ENCODE peak calls at places on chromosomes 13 and 19, in five cellular contexts. I is M059J, Z is esophagus muscularis mucosa, X is T-helper 22 cell, A is psoas muscle. T is an unnamed sample.

GRCh38 chr19:19606021-19606420 is 12.5 kb downstream of the PBX4 start:
- DNase-seq in I (peak), Z (no peak), X (peak), A (no peak), T (no peak)

GRCh38 chr19:31960474-31960873 is 384.9 kb upstream of the ZNF507 start:
- DNase-seq in I (no peak), Z (no peak), X (no peak), A (no peak), T (no peak)

GRCh38 chr13:46160474-46161066 is 21.4 kb downstream of the LCP1 start:
- DNase-seq in I (peak), Z (no peak), X (no peak), A (no peak), T (no peak)

GRCh38 chr19:56119585-56119978 is 1.5 kb downstream of the ZNF787 start:
- DNase-seq in I (no peak), Z (no peak), X (no peak), A (peak), T (no peak)

GRCh38 chr19:28297036-28297435 is 915.9 kb downstream of the UQCRFS1 start:
- DNase-seq in I (no peak), Z (peak), X (no peak), A (no peak), T (no peak)

GRCh38 chr13:111216166-111216960 is 101.3 kb downstream of the ARHGEF7 start:
- DNase-seq in I (peak), Z (no peak), X (no peak), A (peak), T (no peak)

GRCh38 chr13:73090116-73090811 is 31.5 kb downstream of the KLF5 start:
- DNase-seq in I (peak), Z (no peak), X (no peak), A (no peak), T (no peak)

GRCh38 chr19:52622261-52622660 is 15.9 kb downstream of the ZNF83 start:
- DNase-seq in I (no peak), Z (no peak), X (no peak), A (no peak), T (no peak)

GRCh38 chr19:40465025-40465780 is at the start of gene BLVRB:
- DNase-seq in I (peak), Z (no peak), X (no peak), A (no peak), T (no peak)

GRCh38 chr13:33281951-33282595 is 3.5 kb downstream of the STARD13 start:
- DNase-seq in I (peak), Z (no peak), X (no peak), A (no peak), T (no peak)

GRCh38 chr19:46620716-46621115 is 4.2 kb downstream of the PTGIR start:
- DNase-seq in I (no peak), Z (no peak), X (no peak), A (peak), T (no peak)

GRCh38 chr19:35395762-35396199 is 24.9 kb downstream of the GPR42 start:
- DNase-seq in I (no peak), Z (no peak), X (no peak), A (no peak), T (no peak)

GRCh38 chr13:26440111-26440510 is 117.4 kb upstream of the WASF3 start:
- DNase-seq in I (no peak), Z (no peak), X (no peak), A (no peak), T (no peak)

GRCh38 chr19:43809762-43810696 is 7.8 kb upstream of the LYPD5 start:
- DNase-seq in I (peak), Z (no peak), X (no peak), A (no peak), T (no peak)